ENCODE peak calls at places on chromosomes 7 and 10, in four cellular contexts. Y, G, P and F are unnamed samples. For H3K4me1, the result is how much of the 10 kb centered on the place peaks cover.

GRCh38 chr7:80678703-80679102 is 40.3 kb downstream of the CD36 start:
- DNase-seq in Y (no peak), G (no peak), P (no peak), F (no peak)

GRCh38 chr10:69914373-69915268 is 112.9 kb downstream of the COL13A1 start:
- DNase-seq in Y (peak), G (peak), P (peak), F (peak)

GRCh38 chr7:137142376-137142775 is 201.2 kb downstream of the PTN start:
- DNase-seq in Y (no peak), G (no peak), P (no peak), F (no peak)

GRCh38 chr10:88152720-88153119 is 289.3 kb downstream of the PTEN start:
- DNase-seq in Y (peak), G (peak), P (peak), F (no peak)

GRCh38 chr7:126715076-126715475 is 537.7 kb downstream of the GRM8 start:
- DNase-seq in Y (no peak), G (no peak), P (no peak), F (no peak)

GRCh38 chr7:15648461-15648961 is 38.0 kb downstream of the MEOX2 start:
- DNase-seq in Y (no peak), G (no peak), P (no peak), F (peak)

GRCh38 chr10:70174058-70174741 is 3.9 kb upstream of the SAR1A start:
- DNase-seq in Y (no peak), G (peak), P (no peak), F (no peak)

GRCh38 chr10:24207781-24208611 is 942 bp upstream of the KIAA1217 start:
- DNase-seq in Y (peak), G (peak), P (no peak), F (peak)

GRCh38 chr10:94292448-94293118 is 70.2 kb downstream of the NOC3L start:
- DNase-seq in Y (no peak), G (peak), P (peak), F (peak)

GRCh38 chr10:57830877-57831535 is 436.7 kb downstream of the IPMK start:
- DNase-seq in Y (no peak), G (no peak), P (no peak), F (no peak)

GRCh38 chr10:1346201-1346600 is 290.0 kb downstream of the WDR37 start:
- DNase-seq in Y (no peak), G (no peak), P (no peak), F (no peak)

GRCh38 chr10:70781461-70782051 is 3.6 kb downstream of the TBATA start:
- DNase-seq in Y (no peak), G (no peak), P (no peak), F (no peak)

GRCh38 chr10:88858493-88858892 is 6.8 kb upstream of the ANKRD22 start:
- DNase-seq in Y (no peak), G (no peak), P (no peak), F (no peak)

GRCh38 chr7:99003419-99003818 is 125.1 kb downstream of the TRRAP start:
- DNase-seq in Y (no peak), G (no peak), P (no peak), F (no peak)

GRCh38 chr7:148982596-148983219 is 45.6 kb downstream of the PDIA4 start:
- DNase-seq in Y (peak), G (no peak), P (no peak), F (no peak)

GRCh38 chr10:74081918-74082317 is 68.7 kb downstream of the AP3M1 start:
- DNase-seq in Y (no peak), G (no peak), P (no peak), F (no peak)

GRCh38 chr7:76089865-76090495 is 42.1 kb downstream of the MDH2 start:
- DNase-seq in Y (no peak), G (peak), P (no peak), F (peak)

GRCh38 chr7:98202367-98203195 is 8.7 kb upstream of the BHLHA15 start:
- DNase-seq in Y (no peak), G (no peak), P (no peak), F (no peak)

GRCh38 chr10:46024948-46025347 is 5.5 kb downstream of the NCOA4 start:
- DNase-seq in Y (no peak), G (no peak), P (no peak), F (no peak)

GRCh38 chr10:125149278-125150047 is 10.9 kb downstream of the CTBP2 start:
- DNase-seq in Y (peak), G (no peak), P (peak), F (peak)

GRCh38 chr10:127444155-127444554 is 105.0 kb upstream of the NPS start:
- DNase-seq in Y (no peak), G (no peak), P (no peak), F (no peak)

GRCh38 chr7:38934536-38934935 is 25.5 kb upstream of the VPS41 start:
- DNase-seq in Y (no peak), G (peak), P (no peak), F (no peak)

GRCh38 chr7:3404490-3404889 is 103.4 kb downstream of the SDK1 start:
- DNase-seq in Y (no peak), G (no peak), P (no peak), F (no peak)

GRCh38 chr10:129744134-129744895 is 219.8 kb downstream of the EBF3 start:
- DNase-seq in Y (no peak), G (no peak), P (no peak), F (no peak)

GRCh38 chr7:73891178-73891885 is 30.4 kb downstream of the TMEM270 start:
- DNase-seq in Y (peak), G (no peak), P (no peak), F (no peak)

GRCh38 chr7:82562716-82563404 is 119.3 kb upstream of the CACNA2D1 start:
- DNase-seq in Y (no peak), G (no peak), P (no peak), F (no peak)

GRCh38 chr7:47444376-47445098 is 137.4 kb downstream of the TNS3 start:
- DNase-seq in Y (peak), G (no peak), P (no peak), F (peak)

GRCh38 chr7:141072548-141073172 is 1.2 kb upstream of the TMEM178B start:
- DNase-seq in Y (peak), G (no peak), P (peak), F (peak)

GRCh38 chr7:19001854-19002253 is 115.6 kb downstream of the TWIST1 start:
- DNase-seq in Y (no peak), G (no peak), P (no peak), F (no peak)

GRCh38 chr7:15503603-15504280 is 58.1 kb downstream of the AGMO start:
- DNase-seq in Y (no peak), G (no peak), P (no peak), F (no peak)

GRCh38 chr7:112132123-112132694 is 74.0 kb downstream of the DOCK4 start:
- DNase-seq in Y (no peak), G (no peak), P (no peak), F (no peak)

GRCh38 chr7:46157414-46157813 is 236.3 kb upstream of the IGFBP3 start:
- DNase-seq in Y (no peak), G (no peak), P (no peak), F (no peak)

GRCh38 chr10:60605476-60605875 is 172.8 kb upstream of the CDK1 start:
- DNase-seq in Y (no peak), G (no peak), P (no peak), F (no peak)

GRCh38 chr7:25862254-25862992 is 289.6 kb upstream of the NFE2L3 start:
- DNase-seq in Y (peak), G (peak), P (peak), F (peak)

GRCh38 chr7:79217468-79217867 is 236.0 kb downstream of the MAGI2 start:
- DNase-seq in Y (no peak), G (no peak), P (no peak), F (no peak)

GRCh38 chr7:105673367-105674188 is 92.3 kb upstream of the EFCAB10 start:
- DNase-seq in Y (no peak), G (peak), P (peak), F (peak)

DNA sequence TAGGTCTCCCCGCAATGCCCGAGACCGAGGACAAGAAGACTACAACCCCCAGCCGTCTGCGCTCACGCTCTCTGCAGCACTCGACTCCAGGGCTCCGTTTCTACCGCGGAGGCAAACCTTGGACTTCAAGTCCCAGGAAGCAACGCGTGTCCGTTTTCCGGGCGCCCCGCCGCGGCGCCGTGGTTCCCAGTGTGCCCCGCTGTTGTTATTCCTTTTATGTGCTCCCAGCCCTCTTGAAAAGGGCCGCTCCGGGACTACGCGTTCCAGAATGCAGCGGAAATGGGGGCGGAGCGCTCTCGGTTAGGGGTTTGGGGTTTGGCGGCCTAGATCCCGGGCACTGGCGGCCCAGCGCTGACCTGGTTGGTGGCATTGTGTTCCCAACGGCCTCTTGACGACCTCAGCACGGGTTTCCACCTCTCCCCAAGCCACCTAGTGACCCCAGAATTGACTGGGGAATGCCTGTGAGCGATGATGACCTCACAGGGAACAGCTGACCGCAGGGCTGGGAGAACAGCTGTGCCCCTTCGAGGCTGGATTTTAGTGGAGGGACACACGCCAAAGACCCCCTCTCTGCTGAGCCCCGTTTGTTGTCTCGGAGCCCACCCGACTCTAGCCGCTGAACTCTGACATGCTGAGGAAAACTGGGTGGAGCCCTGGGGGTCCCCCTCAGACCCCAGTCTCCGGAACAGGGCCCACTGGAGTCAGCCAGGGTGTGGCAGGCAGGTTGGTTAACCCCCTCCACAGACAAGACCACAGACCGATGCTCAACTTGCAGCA is 480 bp upstream of the CDK5 start:
- DNase-seq in Y (peak), G (peak), P (peak), F (peak)
- H3K4me1 ChIP-seq in Y (under half), G (under half), P (under half), F (under half)

GRCh38 chr10:42690449-42691360 is 52.3 kb upstream of the ZNF33B start:
- DNase-seq in Y (peak), G (peak), P (no peak), F (peak)
- TF ChIP-seq CTCF in Y (no peak), G (peak), P (no peak), F (no peak)

GRCh38 chr7:100583132-100584045 is 2.5 kb downstream of the LRCH4 start:
- DNase-seq in Y (no peak), G (peak), P (peak), F (peak)
- H3K4me1 ChIP-seq in Y (under half), G (under half), P (under half), F (under half)

GRCh38 chr10:64379898-64380297 is 858.7 kb downstream of the REEP3 start:
- DNase-seq in Y (peak), G (no peak), P (no peak), F (no peak)
- TF ChIP-seq CTCF in Y (no peak), G (peak), P (no peak), F (no peak)

GRCh38 chr7:150748402-150748801 is 11.2 kb downstream of the GIMAP5 start:
- DNase-seq in Y (no peak), G (no peak), P (no peak), F (no peak)
- H3K4me1 ChIP-seq in Y (under half), G (under half), P (under half), F (under half)

GRCh38 chr7:4738711-4739527 is 36.5 kb upstream of the AP5Z1 start:
- DNase-seq in Y (peak), G (peak), P (peak), F (peak)
- TF ChIP-seq CTCF in Y (no peak), G (no peak), P (no peak), F (no peak)

DNA sequence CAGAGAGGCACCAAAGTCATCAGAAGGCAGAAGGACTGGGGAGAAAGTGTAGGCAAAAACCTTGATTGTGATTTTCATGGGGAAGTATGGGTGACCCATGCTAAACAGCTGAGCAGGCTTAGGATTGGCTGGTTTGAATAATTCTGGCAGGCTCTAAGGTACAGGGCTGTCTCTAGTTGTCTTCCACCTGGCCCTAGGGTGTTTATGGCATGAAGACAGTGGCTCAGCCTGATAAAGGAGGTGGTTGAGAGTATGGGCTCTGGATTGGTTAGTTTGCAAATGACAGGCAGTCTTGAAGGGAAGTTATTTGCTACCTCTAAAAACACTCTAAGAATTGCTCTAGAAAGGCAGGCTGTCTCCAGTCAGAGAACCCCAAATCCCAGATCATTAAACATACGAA is 100.3 kb downstream of the STRA8 start:
- DNase-seq in Y (no peak), G (no peak), P (no peak), F (no peak)
- H3K4me1 ChIP-seq in Y (under half), G (under half), P (under half), F (under half)

DNA sequence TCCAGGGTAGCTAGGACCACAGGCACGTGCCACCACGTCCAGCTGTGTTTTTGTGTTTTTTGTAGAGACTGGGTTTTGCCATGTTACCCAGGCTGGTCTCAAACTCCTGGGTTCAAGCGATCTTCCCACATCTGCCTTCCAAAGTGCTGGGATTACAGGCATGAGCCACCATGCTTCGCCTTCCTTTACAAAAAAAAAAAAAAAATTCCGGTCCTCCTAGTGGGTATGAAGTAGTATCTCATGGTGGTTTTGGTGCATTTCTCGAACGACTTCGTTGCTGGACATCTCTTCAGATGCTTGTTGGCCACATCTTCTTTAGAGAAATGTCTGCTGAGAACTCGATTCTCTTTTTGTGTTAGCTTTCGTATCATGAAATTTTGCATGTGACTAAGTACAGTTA is 3.9 kb downstream of the PROSER2 start:
- DNase-seq in Y (no peak), G (no peak), P (no peak), F (no peak)
- TF ChIP-seq CTCF in Y (no peak), G (no peak), P (no peak), F (no peak)